ENCODE peak calls at places on chromosomes 11 and 22, in four cellular contexts. One of them, this sample, is unnamed.

GRCh38 chr11:103927535-103927934 is 108.9 kb upstream of the DDI1 start:
- DNase-seq in adrenal gland: no peak
- DNase-seq in ovary: no peak
- DNase-seq in body of pancreas: no peak
- DNase-seq in this sample: no peak

GRCh38 chr11:92489831-92490399 is 265.3 kb downstream of the FAT3 start:
- DNase-seq in adrenal gland: no peak
- DNase-seq in ovary: no peak
- DNase-seq in body of pancreas: no peak
- DNase-seq in this sample: no peak

GRCh38 chr11:119684361-119685072 is 44.5 kb downstream of the NECTIN1 start:
- DNase-seq in adrenal gland: no peak
- DNase-seq in ovary: no peak
- DNase-seq in body of pancreas: peak; percentile 47
- DNase-seq in this sample: no peak

GRCh38 chr11:66313321-66314185 is 3.3 kb downstream of the CD248 start:
- DNase-seq in adrenal gland: no peak
- DNase-seq in ovary: no peak
- DNase-seq in body of pancreas: no peak
- DNase-seq in this sample: peak; percentile 74

GRCh38 chr11:96263361-96263763 is 79.6 kb downstream of the MAML2 start:
- DNase-seq in adrenal gland: no peak
- DNase-seq in ovary: no peak
- DNase-seq in body of pancreas: no peak
- DNase-seq in this sample: no peak

GRCh38 chr11:47003180-47003877 is 66.8 kb downstream of the CSTPP1 start:
- DNase-seq in adrenal gland: peak; percentile 73
- DNase-seq in ovary: no peak
- DNase-seq in body of pancreas: peak; percentile 61
- DNase-seq in this sample: no peak

GRCh38 chr22:38317237-38317994 is at the start of gene CSNK1E:
- DNase-seq in adrenal gland: peak; percentile 77
- DNase-seq in ovary: peak; percentile 89
- DNase-seq in body of pancreas: peak; percentile 82
- DNase-seq in this sample: peak; percentile 83

GRCh38 chr11:73866586-73866996 is 10.1 kb downstream of the COA4 start:
- DNase-seq in adrenal gland: peak; percentile 75
- DNase-seq in ovary: no peak
- DNase-seq in body of pancreas: peak; percentile 26
- DNase-seq in this sample: peak; percentile 65

GRCh38 chr11:76686261-76687079 is 15.9 kb upstream of the LRRC32 start:
- DNase-seq in adrenal gland: no peak
- DNase-seq in ovary: no peak
- DNase-seq in body of pancreas: no peak
- DNase-seq in this sample: no peak

GRCh38 chr22:35995772-35996171 is 32.9 kb downstream of the RBFOX2 start:
- DNase-seq in adrenal gland: peak; percentile 78
- DNase-seq in ovary: peak; percentile 86
- DNase-seq in body of pancreas: peak; percentile 56
- DNase-seq in this sample: peak; percentile 91

GRCh38 chr11:40924915-40925314 is 534.5 kb downstream of the LRRC4C start:
- DNase-seq in adrenal gland: no peak
- DNase-seq in ovary: no peak
- DNase-seq in body of pancreas: no peak
- DNase-seq in this sample: no peak

GRCh38 chr11:19890308-19890707 is 177.7 kb downstream of the NAV2 start:
- DNase-seq in adrenal gland: no peak
- DNase-seq in ovary: no peak
- DNase-seq in body of pancreas: no peak
- DNase-seq in this sample: no peak

GRCh38 chr22:25700996-25701815 is 40.8 kb upstream of the MYO18B start:
- DNase-seq in adrenal gland: no peak
- DNase-seq in ovary: no peak
- DNase-seq in body of pancreas: peak; percentile 13
- DNase-seq in this sample: no peak

GRCh38 chr11:115345840-115346239 is 158.4 kb downstream of the CADM1 start:
- DNase-seq in adrenal gland: no peak
- DNase-seq in ovary: no peak
- DNase-seq in body of pancreas: no peak
- DNase-seq in this sample: no peak

GRCh38 chr22:35540600-35541253 is at the start of gene RASD2:
- DNase-seq in adrenal gland: peak; percentile 45
- DNase-seq in ovary: peak; percentile 59
- DNase-seq in body of pancreas: peak; percentile 25
- DNase-seq in this sample: peak; percentile 60

GRCh38 chr11:12629601-12630313 is 44.5 kb upstream of the TEAD1 start:
- DNase-seq in adrenal gland: no peak
- DNase-seq in ovary: no peak
- DNase-seq in body of pancreas: no peak
- DNase-seq in this sample: no peak

GRCh38 chr11:65973439-65974110 is 12.0 kb downstream of the SART1 start:
- DNase-seq in adrenal gland: no peak
- DNase-seq in ovary: no peak
- DNase-seq in body of pancreas: no peak
- DNase-seq in this sample: no peak

GRCh38 chr11:65850217-65851082 is 7.5 kb downstream of the CFL1 start:
- DNase-seq in adrenal gland: peak; percentile 30
- DNase-seq in ovary: peak; percentile 32
- DNase-seq in body of pancreas: no peak
- DNase-seq in this sample: no peak

GRCh38 chr11:115181480-115181879 is 322.7 kb downstream of the CADM1 start:
- DNase-seq in adrenal gland: no peak
- DNase-seq in ovary: no peak
- DNase-seq in body of pancreas: no peak
- DNase-seq in this sample: no peak

GRCh38 chr11:30422828-30423648 is 100.1 kb downstream of the ARL14EP start:
- DNase-seq in adrenal gland: no peak
- DNase-seq in ovary: no peak
- DNase-seq in body of pancreas: peak; percentile 43
- DNase-seq in this sample: peak; percentile 23

GRCh38 chr11:109062445-109062844 is 359.5 kb upstream of the C11orf87 start:
- DNase-seq in adrenal gland: no peak
- DNase-seq in ovary: no peak
- DNase-seq in body of pancreas: no peak
- DNase-seq in this sample: no peak

GRCh38 chr11:12210200-12210599 is 99.8 kb downstream of the MICAL2 start:
- DNase-seq in adrenal gland: no peak
- DNase-seq in ovary: no peak
- DNase-seq in body of pancreas: no peak
- DNase-seq in this sample: no peak

GRCh38 chr11:2574553-2575535 is 125.0 kb downstream of the KCNQ1OT1 start:
- DNase-seq in adrenal gland: no peak
- DNase-seq in ovary: peak; percentile 29
- DNase-seq in body of pancreas: no peak
- DNase-seq in this sample: peak; percentile 7

GRCh38 chr11:31236052-31236652 is 133.4 kb downstream of the DCDC1 start:
- DNase-seq in adrenal gland: no peak
- DNase-seq in ovary: no peak
- DNase-seq in body of pancreas: no peak
- DNase-seq in this sample: no peak

GRCh38 chr11:121755191-121755590 is 302.4 kb upstream of the SORL1-AS1 start:
- DNase-seq in adrenal gland: no peak
- DNase-seq in ovary: no peak
- DNase-seq in body of pancreas: no peak
- DNase-seq in this sample: no peak

GRCh38 chr11:96614846-96615245 is 225.0 kb downstream of the JRKL start:
- DNase-seq in adrenal gland: no peak
- DNase-seq in ovary: no peak
- DNase-seq in body of pancreas: no peak
- DNase-seq in this sample: no peak

GRCh38 chr22:23251445-23252093 is 71.3 kb downstream of the BCR start:
- DNase-seq in adrenal gland: peak; percentile 71
- DNase-seq in ovary: no peak
- DNase-seq in body of pancreas: peak; percentile 54
- DNase-seq in this sample: no peak

GRCh38 chr22:35437038-35437437 is 37.1 kb downstream of the MCM5 start:
- DNase-seq in adrenal gland: no peak
- DNase-seq in ovary: no peak
- DNase-seq in body of pancreas: no peak
- DNase-seq in this sample: no peak

GRCh38 chr11:2207773-2208621 is 36.4 kb upstream of the TH start:
- DNase-seq in adrenal gland: no peak
- DNase-seq in ovary: no peak
- DNase-seq in body of pancreas: no peak
- DNase-seq in this sample: peak; percentile 7

GRCh38 chr22:48595511-48595905 is 1232.2 kb downstream of the BRD1 start:
- DNase-seq in adrenal gland: no peak
- DNase-seq in ovary: no peak
- DNase-seq in body of pancreas: no peak
- DNase-seq in this sample: no peak

GRCh38 chr11:94330789-94331188 is 26.4 kb downstream of the IZUMO1R start:
- DNase-seq in adrenal gland: no peak
- DNase-seq in ovary: no peak
- DNase-seq in body of pancreas: no peak
- DNase-seq in this sample: no peak

GRCh38 chr11:2565447-2566222 is 120.8 kb downstream of the KCNQ1 start:
- DNase-seq in adrenal gland: no peak
- DNase-seq in ovary: peak; percentile 27
- DNase-seq in body of pancreas: no peak
- DNase-seq in this sample: no peak

GRCh38 chr11:75341583-75341982 is 9.9 kb downstream of the ARRB1 start:
- DNase-seq in adrenal gland: no peak
- DNase-seq in ovary: no peak
- DNase-seq in body of pancreas: no peak
- DNase-seq in this sample: no peak

GRCh38 chr11:111021131-111021530 is 224.4 kb upstream of the POU2AF2 start:
- DNase-seq in adrenal gland: no peak
- DNase-seq in ovary: no peak
- DNase-seq in body of pancreas: no peak
- DNase-seq in this sample: no peak

GRCh38 chr11:60863550-60864521 is 3.5 kb upstream of the ZP1 start:
- DNase-seq in adrenal gland: no peak
- DNase-seq in ovary: peak; percentile 23
- DNase-seq in body of pancreas: no peak
- DNase-seq in this sample: no peak

GRCh38 chr11:119445850-119446249 is 22.9 kb upstream of the THY1 start:
- DNase-seq in adrenal gland: no peak
- DNase-seq in ovary: no peak
- DNase-seq in body of pancreas: peak; percentile 39
- DNase-seq in this sample: no peak

GRCh38 chr22:50702261-50702671 is 29.6 kb downstream of the SHANK3 start:
- DNase-seq in adrenal gland: no peak
- DNase-seq in ovary: no peak
- DNase-seq in body of pancreas: no peak
- DNase-seq in this sample: no peak

GRCh38 chr11:117096973-117097566 is 1.2 kb downstream of the SIK3 start:
- DNase-seq in adrenal gland: no peak
- DNase-seq in ovary: no peak
- DNase-seq in body of pancreas: no peak
- DNase-seq in this sample: no peak

GRCh38 chr11:117099681-117100080 is 1.5 kb upstream of the SIK3 start:
- DNase-seq in adrenal gland: no peak
- DNase-seq in ovary: no peak
- DNase-seq in body of pancreas: no peak
- DNase-seq in this sample: no peak

GRCh38 chr11:117096140-117096972 is 1.9 kb downstream of the SIK3 start:
- DNase-seq in adrenal gland: no peak
- DNase-seq in ovary: no peak
- DNase-seq in body of pancreas: peak; percentile 12
- DNase-seq in this sample: no peak

GRCh38 chr11:117097567-117098268 is 510 bp downstream of the SIK3 start:
- DNase-seq in adrenal gland: peak; percentile 54
- DNase-seq in ovary: peak; percentile 74
- DNase-seq in body of pancreas: peak; percentile 52
- DNase-seq in this sample: no peak

GRCh38 chr11:117098269-117099231 is at the start of gene SIK3:
- DNase-seq in adrenal gland: peak; percentile 95
- DNase-seq in ovary: peak; percentile 98
- DNase-seq in body of pancreas: peak; percentile 96
- DNase-seq in this sample: peak; percentile 95
- TF ChIP-seq CTCF in adrenal gland: peak; percentile 33
- TF ChIP-seq CTCF in ovary: peak; percentile 69
- TF ChIP-seq CTCF in body of pancreas: no peak
- TF ChIP-seq CTCF in this sample: peak; percentile 47

GRCh38 chr22:46017166-46017565 is 40.2 kb upstream of the WNT7B start:
- DNase-seq in adrenal gland: no peak
- DNase-seq in ovary: no peak
- DNase-seq in body of pancreas: no peak
- DNase-seq in this sample: no peak

GRCh38 chr22:46021577-46021976 is 44.6 kb upstream of the WNT7B start:
- DNase-seq in adrenal gland: peak; percentile 11
- DNase-seq in ovary: no peak
- DNase-seq in body of pancreas: no peak
- DNase-seq in this sample: peak; percentile 9

GRCh38 chr22:46019351-46019750 is 42.4 kb upstream of the WNT7B start:
- DNase-seq in adrenal gland: no peak
- DNase-seq in ovary: no peak
- DNase-seq in body of pancreas: no peak
- DNase-seq in this sample: no peak

GRCh38 chr22:46022881-46023512 is 46.0 kb upstream of the WNT7B start:
- DNase-seq in adrenal gland: no peak
- DNase-seq in ovary: no peak
- DNase-seq in body of pancreas: no peak
- DNase-seq in this sample: peak; percentile 14

DNA sequence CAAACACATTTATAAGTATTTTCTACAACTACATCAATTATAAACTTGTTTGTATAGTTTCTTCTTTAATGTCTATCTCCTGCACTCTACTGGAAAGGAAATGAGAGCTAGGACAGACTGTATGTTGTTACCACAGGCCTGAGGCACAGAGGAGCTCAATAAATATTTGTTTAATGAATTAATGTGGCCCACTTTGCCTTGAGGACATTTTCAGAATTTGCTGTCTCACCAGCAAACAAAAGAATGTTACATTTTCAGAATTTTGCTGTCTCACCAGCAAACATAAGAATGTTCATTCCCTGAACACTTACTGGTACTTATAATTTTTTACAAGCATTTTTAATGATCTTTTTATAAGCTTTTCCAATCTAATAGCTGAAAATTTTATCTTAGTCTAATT is 41.9 kb upstream of the WNT7B start:
- DNase-seq in adrenal gland: no peak
- DNase-seq in ovary: no peak
- DNase-seq in body of pancreas: no peak
- DNase-seq in this sample: no peak
- TF ChIP-seq POLR2A in adrenal gland: no peak
- TF ChIP-seq POLR2A in ovary: no peak
- TF ChIP-seq POLR2A in body of pancreas: no peak
- TF ChIP-seq POLR2A in this sample: no peak

DNA sequence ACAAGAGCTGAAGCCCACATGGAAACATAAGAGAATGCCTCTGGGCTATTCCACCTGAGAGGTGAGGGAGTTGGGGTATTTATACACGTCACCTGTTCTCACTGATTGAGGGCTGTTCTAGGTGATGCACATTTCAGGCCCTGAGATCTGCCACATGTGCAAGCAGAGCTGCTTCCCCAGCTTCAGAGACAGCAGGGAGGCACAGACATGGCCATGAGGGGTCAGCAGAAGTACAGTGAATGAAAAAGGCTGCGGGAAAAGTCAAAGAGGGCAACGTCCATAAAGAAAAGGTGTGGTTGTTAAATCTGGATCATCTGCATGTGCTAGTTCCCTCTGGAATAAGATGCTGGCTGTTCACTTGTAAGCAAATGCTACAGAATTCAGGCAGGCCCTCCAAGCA is 75.4 kb downstream of the GAB4 start:
- DNase-seq in adrenal gland: peak; percentile 43
- DNase-seq in ovary: no peak
- DNase-seq in body of pancreas: no peak
- DNase-seq in this sample: no peak
- TF ChIP-seq CTCF in adrenal gland: peak; percentile 42
- TF ChIP-seq CTCF in ovary: no peak
- TF ChIP-seq CTCF in body of pancreas: no peak
- TF ChIP-seq CTCF in this sample: no peak

GRCh38 chr11:57213282-57214086 is 23.6 kb downstream of the APLNR start:
- DNase-seq in adrenal gland: no peak
- DNase-seq in ovary: no peak
- DNase-seq in body of pancreas: no peak
- DNase-seq in this sample: no peak
- TF ChIP-seq POLR2A in adrenal gland: no peak
- TF ChIP-seq POLR2A in ovary: no peak
- TF ChIP-seq POLR2A in body of pancreas: no peak
- TF ChIP-seq POLR2A in this sample: no peak

This sample was measured in uterus.